ENCODE peak calls at places on chromosomes 6 and 20, in six cellular contexts. L is AG04450, J is BJ, Q is prostate gland, B is astrocyte of the spinal cord, U is GM06990. F is an unnamed sample.

GRCh38 chr6:51045548-51045947 is 226.9 kb downstream of the TFAP2B start:
- DNase-seq in L (no peak), J (no peak), Q (no peak), B (no peak), U (no peak), F (no peak)

GRCh38 chr20:34916774-34917354 is 38.7 kb downstream of the GSS start:
- DNase-seq in L (no peak), J (no peak), Q (no peak), B (no peak), U (no peak), F (no peak)

GRCh38 chr6:108736832-108737231 is 111.4 kb upstream of the ARMC2 start:
- DNase-seq in L (peak; percentile 50), J (no peak), Q (no peak), B (peak; percentile 77), U (no peak), F (no peak)

GRCh38 chr6:130831598-130831997 is 4.4 kb downstream of the SMLR1 start:
- DNase-seq in L (no peak), J (no peak), Q (no peak), B (no peak), U (no peak), F (no peak)

GRCh38 chr6:99241905-99242534 is 107.5 kb downstream of the FAXC start:
- DNase-seq in L (peak; percentile 1), J (no peak), Q (peak; percentile 15), B (peak; percentile 45), U (no peak), F (peak; percentile 38)

GRCh38 chr6:130143709-130144108 is 79.0 kb downstream of the SAMD3 start:
- DNase-seq in L (no peak), J (no peak), Q (no peak), B (peak; percentile 42), U (no peak), F (no peak)

GRCh38 chr20:1381753-1382591 is 10.9 kb downstream of the FKBP1A start:
- DNase-seq in L (no peak), J (no peak), Q (no peak), B (no peak), U (no peak), F (no peak)

GRCh38 chr20:59933849-59934585 is 580 bp upstream of the SYCP2 start:
- DNase-seq in L (no peak), J (no peak), Q (peak; percentile 79), B (peak; percentile 58), U (peak; percentile 71), F (peak; percentile 75)

GRCh38 chr6:41352907-41353306 is 17.5 kb downstream of the NCR2 start:
- DNase-seq in L (no peak), J (no peak), Q (no peak), B (no peak), U (no peak), F (no peak)

GRCh38 chr20:1555952-1556351 is 1.6 kb downstream of the SIRPD start:
- DNase-seq in L (no peak), J (no peak), Q (no peak), B (no peak), U (no peak), F (no peak)

GRCh38 chr6:31293343-31293742 is 21.5 kb upstream of the HLA-C start:
- DNase-seq in L (no peak), J (no peak), Q (no peak), B (peak; percentile 31), U (no peak), F (no peak)

GRCh38 chr20:51800769-51801219 is 1.5 kb downstream of the SALL4 start:
- DNase-seq in L (no peak), J (no peak), Q (peak; percentile 27), B (peak; percentile 16), U (no peak), F (no peak)
- H3K4me3 ChIP-seq in L (peak overlapping the region; percentile 58), J (peak overlapping the region; percentile 40), Q (peak overlapping the region; percentile 33), B (peak overlapping the region; percentile 45), U (no peak overlapping the region), F (no peak overlapping the region)

DNA sequence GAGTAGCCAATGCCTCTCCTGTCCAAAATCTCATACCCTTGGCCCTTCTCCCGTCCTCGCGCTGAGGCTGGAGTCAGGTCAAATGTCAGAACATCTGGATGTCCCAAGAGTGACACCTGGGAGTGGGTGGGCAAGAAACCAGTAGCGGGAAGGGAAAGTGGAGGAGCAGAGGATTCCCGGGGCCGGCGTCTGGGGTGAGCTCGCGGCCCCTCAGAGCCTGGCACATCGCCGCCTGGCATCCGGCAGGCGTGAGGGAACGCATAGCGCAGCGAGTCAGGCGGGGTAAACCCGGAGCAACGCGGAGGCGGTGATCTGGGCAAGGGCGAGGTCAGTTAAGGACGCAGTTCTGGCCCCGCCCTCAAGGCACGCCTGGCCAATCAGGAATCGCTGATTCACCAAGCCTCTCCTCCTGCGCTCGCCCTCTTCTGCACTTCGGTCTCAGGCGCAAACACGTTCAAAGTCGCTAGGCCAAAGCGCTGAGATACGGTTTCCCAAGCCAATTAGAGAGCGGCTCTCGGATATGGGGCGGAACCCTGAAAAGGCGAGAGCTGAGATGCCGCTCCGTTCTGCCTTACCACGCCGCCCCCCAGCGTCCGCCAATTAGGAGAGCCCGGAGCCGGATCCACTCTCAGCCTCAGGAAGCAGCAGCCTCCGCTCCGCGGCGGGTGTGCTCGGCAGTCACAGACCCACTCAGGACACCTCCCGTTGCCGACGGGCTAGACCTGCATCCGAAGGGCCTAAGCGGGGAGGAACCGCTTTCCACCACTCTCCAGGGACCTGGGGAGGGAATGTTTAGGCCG is 22.5 kb downstream of the VPS52 start:
- DNase-seq in L (peak; percentile 98), J (peak; percentile 98), Q (peak; percentile 98), B (peak; percentile 99), U (peak; percentile 95), F (peak; percentile 99)
- TF ChIP-seq CTCF in L (peak; percentile 26), J (peak; percentile 25), Q (peak; percentile 56), B (peak; percentile 20), U (no peak), F (no peak)

DNA sequence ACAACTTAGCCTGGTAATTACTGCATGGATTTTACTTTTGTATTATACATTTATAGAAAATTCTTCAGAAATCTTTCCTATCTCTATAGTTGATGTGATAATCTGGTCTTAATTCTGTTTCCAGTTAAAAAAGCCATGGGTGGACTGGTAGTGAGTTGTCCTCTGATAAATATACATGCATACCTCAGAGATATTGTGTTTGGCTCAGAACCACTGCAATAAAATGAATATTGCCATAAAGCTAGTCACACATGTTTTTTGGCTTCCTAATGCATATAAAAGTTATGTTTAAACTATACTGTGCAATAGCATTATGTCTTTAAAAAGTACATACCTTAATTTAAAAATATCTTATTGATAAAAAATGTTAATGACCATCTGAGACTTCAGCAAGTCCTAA is 708.6 kb upstream of the MARCKS start:
- DNase-seq in L (no peak), J (no peak), Q (no peak), B (peak; percentile 14), U (no peak), F (no peak)
- H3K4me3 ChIP-seq in L (no peak overlapping the region), J (no peak overlapping the region), Q (no peak overlapping the region), B (no peak overlapping the region), U (no peak overlapping the region), F (no peak overlapping the region)

GRCh38 chr6:168201383-168201782 is 118.2 kb downstream of the DACT2 start:
- DNase-seq in L (no peak), J (no peak), Q (no peak), B (no peak), U (no peak), F (no peak)
- TF ChIP-seq CTCF in L (no peak), J (no peak), Q (peak; percentile 30), B (no peak), U (no peak), F (no peak)

GRCh38 chr6:136764522-136764993 is 27.7 kb downstream of the MAP3K5 start:
- DNase-seq in L (no peak), J (no peak), Q (no peak), B (no peak), U (peak; percentile 74), F (peak; percentile 91)
- H3K4me3 ChIP-seq in L (no peak overlapping the region), J (no peak overlapping the region), Q (no peak overlapping the region), B (no peak overlapping the region), U (no peak overlapping the region), F (peak overlapping the region; percentile 47)

DNA sequence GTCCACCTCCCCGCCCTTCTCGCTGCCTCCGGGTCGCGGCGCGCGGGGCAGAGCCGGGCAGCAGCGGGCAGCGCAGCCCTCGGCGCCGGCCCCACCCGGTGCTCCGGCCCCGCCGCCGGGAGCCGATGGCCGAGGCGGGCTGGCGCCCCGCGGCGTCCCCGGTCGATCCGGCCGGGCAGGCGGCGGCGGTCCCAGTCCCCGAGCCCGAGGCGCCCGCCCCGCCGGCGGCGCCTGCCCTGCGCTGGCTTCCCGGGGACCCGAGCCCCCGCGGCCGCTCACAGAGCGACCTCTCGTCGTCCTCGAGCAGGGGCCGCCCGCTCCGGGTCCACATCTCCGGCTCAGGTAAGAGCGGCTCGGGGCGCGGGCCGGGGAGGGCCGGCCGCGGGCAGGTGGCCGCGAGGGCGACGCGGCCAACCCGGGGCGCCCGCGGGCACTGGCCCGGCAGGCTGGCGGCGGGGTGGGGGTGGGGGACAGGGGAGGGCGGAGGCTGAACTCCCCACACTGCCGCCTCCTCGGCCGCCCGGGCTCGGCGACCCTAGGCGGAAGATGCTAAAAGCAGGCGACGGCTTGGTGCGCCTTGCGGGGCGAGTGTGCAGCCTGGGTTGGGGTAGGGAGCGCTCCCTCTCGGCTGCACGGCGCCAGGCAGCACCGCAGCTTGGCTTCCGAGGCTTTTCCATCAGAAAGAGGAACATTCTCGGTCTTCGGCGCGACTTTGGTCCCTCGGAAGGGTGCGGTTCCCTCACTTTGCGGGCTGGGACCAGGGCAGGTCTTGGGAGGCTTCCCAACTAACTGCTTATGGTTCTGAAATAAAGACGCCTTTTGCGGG is 25.6 kb upstream of the FUCA2 start:
- DNase-seq in L (no peak), J (no peak), Q (peak; percentile 37), B (peak; percentile 62), U (peak; percentile 68), F (peak; percentile 70)
- TF ChIP-seq CTCF in L (peak; percentile 58), J (peak; percentile 75), Q (peak; percentile 20), B (peak; percentile 75), U (peak; percentile 56), F (peak; percentile 46)

DNA sequence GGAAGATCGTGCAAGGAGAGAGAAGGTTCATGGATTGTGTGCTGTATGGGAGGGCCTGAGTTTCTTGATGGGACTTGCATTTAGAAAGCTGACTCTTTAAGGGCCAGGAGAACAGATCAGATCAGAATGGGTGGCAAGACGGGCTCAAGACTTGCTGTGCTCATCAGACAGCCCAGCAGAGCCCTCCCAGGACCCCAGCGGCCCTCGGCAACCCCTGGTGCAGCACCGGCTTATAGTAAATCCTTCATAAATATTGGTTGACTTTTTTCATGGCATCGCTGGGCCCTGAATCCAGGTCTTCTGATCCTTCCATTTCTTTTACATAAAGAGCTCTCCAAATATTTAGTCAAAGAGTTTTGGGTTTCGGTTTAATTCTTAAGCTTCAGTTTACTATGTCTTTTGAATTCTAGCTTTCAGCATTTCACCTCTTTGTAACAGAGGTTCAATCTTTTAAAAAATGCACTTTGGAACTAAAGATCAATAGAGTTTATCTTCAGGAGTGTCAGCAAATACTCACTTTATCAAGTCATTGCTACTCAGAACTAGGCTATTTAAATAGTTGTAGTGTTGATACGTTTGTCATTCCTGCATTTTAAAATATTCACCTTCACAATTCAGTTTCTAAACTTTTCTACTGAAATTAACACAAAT is 205.6 kb downstream of the ZDHHC14 start:
- DNase-seq in L (no peak), J (no peak), Q (no peak), B (no peak), U (no peak), F (no peak)
- H3K4me3 ChIP-seq in L (no peak overlapping the region), J (no peak overlapping the region), Q (no peak overlapping the region), B (no peak overlapping the region), U (no peak overlapping the region), F (no peak overlapping the region)